ENCODE peak calls at places on chromosomes 16 and 17, in nine cellular contexts. F, G, W, Y, T, Z, A, H and O are unnamed samples.

GRCh38 chr17:33127706-33128105 is 136.1 kb downstream of the SPACA3 start:
- DNase-seq in F (no peak), G (peak), W (peak), Y (no peak), T (no peak), Z (no peak), A (no peak), H (no peak), O (no peak)

GRCh38 chr16:79658301-79659001 is 57.9 kb upstream of the MAF start:
- DNase-seq in F (no peak), G (peak), W (peak), Y (no peak), T (no peak), Z (no peak), A (peak), H (no peak), O (no peak)

GRCh38 chr16:49458221-49458620 is 84.6 kb downstream of the C16orf78 start:
- DNase-seq in F (peak), G (no peak), W (no peak), Y (no peak), T (no peak), Z (no peak), A (peak), H (no peak), O (no peak)

GRCh38 chr17:51653902-51654301 is 393.6 kb downstream of the UTP18 start:
- DNase-seq in F (no peak), G (no peak), W (no peak), Y (no peak), T (peak), Z (no peak), A (no peak), H (no peak), O (peak)

GRCh38 chr16:48978501-48978900 is 303.1 kb downstream of the CBLN1 start:
- DNase-seq in F (no peak), G (no peak), W (no peak), Y (no peak), T (no peak), Z (no peak), A (no peak), H (no peak), O (no peak)

GRCh38 chr17:16120937-16121336 is 94.4 kb downstream of the NCOR1 start:
- DNase-seq in F (no peak), G (no peak), W (no peak), Y (no peak), T (no peak), Z (no peak), A (no peak), H (no peak), O (no peak)

GRCh38 chr16:86019446-86020047 is 120.6 kb downstream of the IRF8 start:
- DNase-seq in F (no peak), G (no peak), W (no peak), Y (no peak), T (peak), Z (no peak), A (no peak), H (no peak), O (no peak)

GRCh38 chr16:84844049-84844350 is 24.2 kb downstream of the CRISPLD2 start:
- DNase-seq in F (no peak), G (no peak), W (no peak), Y (peak), T (no peak), Z (no peak), A (no peak), H (peak), O (peak)

GRCh38 chr16:81001330-81001729 is 5.4 kb downstream of the CMC2 start:
- DNase-seq in F (no peak), G (no peak), W (no peak), Y (no peak), T (no peak), Z (no peak), A (no peak), H (no peak), O (no peak)

GRCh38 chr16:77965346-77965745 is 57.0 kb upstream of the CLEC3A start:
- DNase-seq in F (no peak), G (no peak), W (no peak), Y (no peak), T (no peak), Z (no peak), A (no peak), H (no peak), O (no peak)

GRCh38 chr16:31130899-31131298 is 4.6 kb downstream of the PRSS8 start:
- DNase-seq in F (no peak), G (peak), W (peak), Y (no peak), T (no peak), Z (no peak), A (peak), H (no peak), O (no peak)

GRCh38 chr17:33033176-33033575 is 41.5 kb downstream of the SPACA3 start:
- DNase-seq in F (no peak), G (no peak), W (no peak), Y (no peak), T (no peak), Z (no peak), A (no peak), H (no peak), O (no peak)

GRCh38 chr16:2715519-2715918 is 4.5 kb downstream of the PRSS27 start:
- DNase-seq in F (no peak), G (peak), W (peak), Y (no peak), T (no peak), Z (peak), A (peak), H (no peak), O (no peak)

GRCh38 chr17:6422654-6423241 is 12.2 kb downstream of the AIPL1 start:
- DNase-seq in F (no peak), G (no peak), W (no peak), Y (no peak), T (no peak), Z (no peak), A (no peak), H (no peak), O (no peak)

GRCh38 chr17:75039238-75039637 is 7.5 kb downstream of the ATP5PD start:
- DNase-seq in F (no peak), G (no peak), W (no peak), Y (no peak), T (no peak), Z (no peak), A (no peak), H (no peak), O (no peak)

GRCh38 chr17:80836971-80837481 is 154.6 kb upstream of the CHMP6 start:
- DNase-seq in F (no peak), G (no peak), W (no peak), Y (peak), T (no peak), Z (no peak), A (no peak), H (no peak), O (no peak)

GRCh38 chr17:42554250-42555121 is 1.8 kb downstream of the HSD17B1 start:
- DNase-seq in F (peak), G (peak), W (no peak), Y (peak), T (peak), Z (peak), A (peak), H (peak), O (peak)

GRCh38 chr17:63549289-63549945 is 860 bp upstream of the DCAF7 start:
- DNase-seq in F (no peak), G (no peak), W (no peak), Y (no peak), T (no peak), Z (no peak), A (peak), H (no peak), O (no peak)

GRCh38 chr17:9178319-9178718 is 157.0 kb downstream of the NTN1 start:
- DNase-seq in F (no peak), G (no peak), W (no peak), Y (no peak), T (no peak), Z (no peak), A (no peak), H (no peak), O (no peak)

GRCh38 chr17:68595496-68595895 is 5.7 kb downstream of the FAM20A start:
- DNase-seq in F (no peak), G (no peak), W (no peak), Y (no peak), T (no peak), Z (no peak), A (no peak), H (no peak), O (no peak)

GRCh38 chr16:1492923-1493745 is at the start of gene TELO2:
- DNase-seq in F (peak), G (peak), W (peak), Y (peak), T (peak), Z (peak), A (peak), H (peak), O (no peak)

GRCh38 chr17:40122944-40123810 is 1.4 kb downstream of the MSL1 start:
- DNase-seq in F (peak), G (peak), W (peak), Y (peak), T (peak), Z (peak), A (no peak), H (peak), O (peak)

GRCh38 chr16:1533443-1533951 is at the start of gene TMEM204:
- DNase-seq in F (no peak), G (no peak), W (no peak), Y (no peak), T (no peak), Z (no peak), A (peak), H (no peak), O (no peak)

GRCh38 chr17:1402268-1402598 is 2.2 kb upstream of the YWHAE start:
- DNase-seq in F (no peak), G (no peak), W (no peak), Y (no peak), T (no peak), Z (no peak), A (no peak), H (no peak), O (no peak)

GRCh38 chr17:8518858-8519257 is 83.2 kb downstream of the NDEL1 start:
- DNase-seq in F (no peak), G (no peak), W (no peak), Y (no peak), T (no peak), Z (no peak), A (no peak), H (no peak), O (no peak)

GRCh38 chr17:80953471-80954315 is 37.9 kb upstream of the CHMP6 start:
- DNase-seq in F (no peak), G (no peak), W (no peak), Y (no peak), T (no peak), Z (no peak), A (no peak), H (no peak), O (no peak)

GRCh38 chr17:17818088-17818526 is 18.7 kb downstream of the SREBF1 start:
- DNase-seq in F (no peak), G (peak), W (no peak), Y (no peak), T (peak), Z (no peak), A (no peak), H (no peak), O (no peak)

GRCh38 chr17:14813649-14814048 is 451.5 kb downstream of the PMP22 start:
- DNase-seq in F (no peak), G (no peak), W (no peak), Y (peak), T (peak), Z (no peak), A (no peak), H (no peak), O (no peak)

GRCh38 chr16:49010396-49010795 is 271.2 kb downstream of the CBLN1 start:
- DNase-seq in F (no peak), G (no peak), W (no peak), Y (no peak), T (no peak), Z (no peak), A (no peak), H (no peak), O (no peak)

GRCh38 chr16:56981729-56982271 is 7.6 kb upstream of the NLRC5 start:
- DNase-seq in F (no peak), G (no peak), W (no peak), Y (no peak), T (no peak), Z (no peak), A (no peak), H (no peak), O (no peak)

GRCh38 chr16:11259288-11259621 is 3.3 kb upstream of the SOCS1 start:
- DNase-seq in F (no peak), G (no peak), W (no peak), Y (no peak), T (no peak), Z (no peak), A (no peak), H (no peak), O (no peak)

GRCh38 chr16:9055115-9055514 is 36.3 kb upstream of the HAPSTR1 start:
- DNase-seq in F (no peak), G (no peak), W (no peak), Y (no peak), T (no peak), Z (no peak), A (no peak), H (no peak), O (no peak)

GRCh38 chr16:70789927-70790447 is 11.0 kb downstream of the VAC14 start:
- DNase-seq in F (no peak), G (no peak), W (no peak), Y (no peak), T (no peak), Z (no peak), A (no peak), H (no peak), O (no peak)

GRCh38 chr17:75518983-75519540 is 2.7 kb downstream of the TSEN54 start:
- DNase-seq in F (no peak), G (no peak), W (no peak), Y (no peak), T (no peak), Z (no peak), A (no peak), H (no peak), O (no peak)